ENCODE peak calls at places on chromosomes 13 and 19, in ten cellular contexts. D is iris pigment epithelial cell; A is HuH-7.5; E is GM04504; Y is posterior cingulate gyrus; G is stimulated activated CD8-positive, alpha-beta memory T cell treated with anti-CD3 and anti-CD28 coated beads, Interleukin-7, amount 100 ng/mL, for 1 hour; S is iPS DF 6.9; T is activated gamma-delta T cell treated with Interleukin-2 at 50 U/mL for 16 hours; P is activated T-helper 1 cell treated with anti-CD3 and anti-CD28 coated beads, Interleukin-12 subunit alpha, Interleukin-12 subunit beta, Interleukin-2, Interleukin-4 antibody, amounts not matched to agents 30 ng/mL and 10 ng/mL and 1 ng/mL, durations not matched to agents 14 hours and 24 hours and 36 hours; K is activated CD4-positive, CD25-positive, alpha-beta regulatory T cell treated with anti-CD3 and anti-CD28 coated beads, Interleukin-2, amount 50 U/mL, for 16 hours. X is an unnamed sample.
A peak's percentile ranks its signal among the peaks of the same experiment; 100 is the strongest.

GRCh38 chr13:48891586-48891985 is 84.1 kb upstream of the FNDC3A start:
- DNase-seq in S (no peak), E (no peak), G (no peak), P (no peak), K (no peak), T (no peak), D (peak; percentile 80), A (no peak), Y (no peak), X (no peak)

GRCh38 chr19:5293607-5294089 is 47.0 kb downstream of the PTPRS start:
- DNase-seq in E (no peak), T (no peak), G (no peak), S (no peak), A (no peak), K (no peak), D (peak; percentile 46), Y (peak; percentile 29), P (no peak), X (no peak)

GRCh38 chr13:21458457-21458815 is 667 bp downstream of the ZDHHC20 start:
- DNase-seq in S (no peak), P (peak; percentile 42), T (peak; percentile 52), A (peak; percentile 54), K (peak; percentile 8), E (no peak), G (no peak), Y (no peak), D (no peak), X (peak; percentile 37)

GRCh38 chr19:947707-948533 is 22.1 kb downstream of the ARID3A start:
- DNase-seq in E (no peak), P (no peak), A (no peak), G (no peak), T (no peak), D (no peak), S (no peak), K (no peak), Y (peak; percentile 29), X (no peak)

GRCh38 chr19:38421856-38422255 is 4.2 kb downstream of the RASGRP4 start:
- DNase-seq in S (no peak), G (no peak), D (no peak), A (no peak), P (no peak), K (no peak), Y (no peak), E (no peak), T (no peak), X (no peak)

GRCh38 chr19:15091918-15092753 is 10.1 kb downstream of the OR1I1 start:
- DNase-seq in Y (no peak), P (peak; percentile 49), A (no peak), T (peak; percentile 45), K (peak; percentile 22), S (peak; percentile 43), E (no peak), D (peak; percentile 45), G (peak; percentile 8), X (peak; percentile 29)

GRCh38 chr13:44575035-44575434 is 1.1 kb downstream of the TSC22D1 start:
- DNase-seq in S (no peak), P (no peak), T (no peak), Y (no peak), G (no peak), K (no peak), E (no peak), A (no peak), D (no peak), X (no peak)

GRCh38 chr13:97385854-97386253 is 48.1 kb upstream of the RAP2A start:
- DNase-seq in Y (no peak), T (no peak), S (no peak), D (peak; percentile 39), P (no peak), A (no peak), K (no peak), G (no peak), E (no peak), X (no peak)

GRCh38 chr19:4521888-4522242 is 3.6 kb upstream of the PLIN4 start:
- DNase-seq in D (no peak), T (no peak), S (no peak), E (no peak), P (no peak), G (no peak), A (no peak), Y (no peak), K (no peak), X (no peak)

GRCh38 chr19:49682274-49682673 is 5.2 kb downstream of the PRMT1 start:
- DNase-seq in T (no peak), D (no peak), Y (no peak), S (no peak), K (no peak), A (no peak), P (no peak), G (no peak), E (no peak), X (no peak)

GRCh38 chr13:25114220-25114619 is 18.3 kb downstream of the PABPC3 start:
- DNase-seq in Y (peak; percentile 84), E (peak; percentile 46), A (peak; percentile 28), T (peak; percentile 28), P (peak; percentile 42), G (peak; percentile 30), S (no peak), D (peak; percentile 71), K (peak; percentile 21), X (peak; percentile 56)

GRCh38 chr19:31073485-31074221 is 275.6 kb downstream of the TSHZ3 start:
- DNase-seq in G (no peak), K (no peak), P (no peak), Y (no peak), D (no peak), E (no peak), A (no peak), S (no peak), T (no peak), X (no peak)

GRCh38 chr13:20608438-20609020 is 41.6 kb downstream of the IFT88 start:
- DNase-seq in T (no peak), P (no peak), D (no peak), Y (peak; percentile 39), G (no peak), E (no peak), S (no peak), A (no peak), K (no peak), X (no peak)

GRCh38 chr13:72290962-72291681 is 424.1 kb upstream of the DACH1 start:
- DNase-seq in T (no peak), S (peak; percentile 7), Y (no peak), K (no peak), E (peak; percentile 34), P (no peak), G (no peak), D (peak; percentile 71), A (no peak), X (no peak)

GRCh38 chr13:34942732-34943674 is 933 bp downstream of the NBEA start:
- DNase-seq in Y (peak; percentile 37), T (no peak), K (no peak), D (no peak), G (no peak), S (no peak), A (peak; percentile 25), P (no peak), E (no peak), X (peak; percentile 8)

GRCh38 chr13:33109319-33109718 is 93.1 kb downstream of the KL start:
- DNase-seq in G (no peak), K (no peak), S (no peak), A (no peak), Y (no peak), P (no peak), D (no peak), E (no peak), T (no peak), X (no peak)

GRCh38 chr13:113946409-113947181 is 27.3 kb downstream of the C13orf46 start:
- DNase-seq in Y (no peak), A (no peak), E (no peak), T (no peak), P (no peak), K (no peak), G (no peak), S (no peak), D (no peak), X (no peak)

GRCh38 chr13:78420814-78421213 is 182.5 kb downstream of the POU4F1 start:
- DNase-seq in K (no peak), E (no peak), P (no peak), D (no peak), G (no peak), Y (no peak), S (no peak), T (no peak), A (no peak), X (no peak)

GRCh38 chr13:108195146-108195545 is 20.2 kb downstream of the LIG4 start:
- DNase-seq in P (no peak), A (no peak), K (no peak), T (no peak), D (peak; percentile 43), G (no peak), Y (no peak), E (no peak), S (no peak), X (no peak)

GRCh38 chr13:110116072-110116487 is 190.9 kb downstream of the COL4A1 start:
- DNase-seq in A (peak; percentile 21), T (peak; percentile 27), S (no peak), E (no peak), P (peak; percentile 10), G (no peak), D (peak; percentile 76), Y (no peak), K (no peak), X (peak; percentile 46)

GRCh38 chr19:35373492-35373891 is 2.6 kb downstream of the GPR42 start:
- DNase-seq in G (no peak), A (no peak), Y (no peak), K (no peak), T (no peak), E (no peak), D (no peak), P (no peak), S (no peak), X (no peak)

GRCh38 chr13:97308735-97309429 is 86.7 kb downstream of the MBNL2 start:
- DNase-seq in G (no peak), K (no peak), S (no peak), Y (no peak), E (no peak), A (no peak), T (no peak), D (no peak), P (no peak), X (no peak)

GRCh38 chr13:47976325-47976724 is 24.7 kb downstream of the SUCLA2 start:
- DNase-seq in Y (no peak), G (no peak), P (no peak), K (no peak), S (no peak), D (peak; percentile 3), T (no peak), E (no peak), A (no peak), X (no peak)

GRCh38 chr13:76967031-76967430 is 18.7 kb downstream of the ACOD1 start:
- DNase-seq in A (no peak), K (no peak), S (no peak), D (no peak), E (no peak), P (no peak), Y (no peak), G (no peak), T (no peak), X (no peak)

GRCh38 chr19:1295169-1296012 is 9.7 kb downstream of the EFNA2 start:
- DNase-seq in E (no peak), Y (no peak), A (no peak), K (no peak), G (no peak), P (no peak), S (no peak), D (no peak), T (peak; percentile 42), X (no peak)

GRCh38 chr13:98507060-98507797 is 69.7 kb downstream of the STK24 start:
- DNase-seq in A (no peak), D (peak; percentile 54), E (no peak), K (no peak), T (no peak), G (no peak), P (no peak), Y (peak; percentile 44), S (no peak), X (no peak)

GRCh38 chr19:19053508-19054314 is 10.1 kb upstream of the SLC25A42 start:
- DNase-seq in G (peak; percentile 38), K (no peak), E (no peak), A (peak; percentile 95), T (peak; percentile 65), S (peak; percentile 58), P (no peak), Y (peak; percentile 71), D (peak; percentile 34), X (no peak)

GRCh38 chr19:17902701-17903100 is 30.1 kb upstream of the CCDC124 start:
- DNase-seq in P (no peak), A (no peak), E (peak; percentile 38), Y (no peak), D (peak; percentile 92), S (no peak), T (no peak), K (no peak), G (no peak), X (no peak)